ENCODE peak calls at places on chromosomes 2 and 18, in four cellular contexts. Z is K562, N is HepG2, I is A549. J is an unnamed sample.

GRCh38 chr18:2441544-2441943 is 129.8 kb downstream of the METTL4 start:
- DNase-seq in Z (no peak), N (no peak), I (no peak), J (no peak)

GRCh38 chr2:85988210-85988913 is 99.6 kb upstream of the ST3GAL5 start:
- DNase-seq in Z (peak), N (no peak), I (no peak), J (no peak)

GRCh38 chr2:88247531-88247930 is 77.4 kb downstream of the THNSL2 start:
- DNase-seq in Z (peak), N (no peak), I (no peak), J (no peak)

GRCh38 chr2:165793779-165794519 is at the start of gene GALNT3:
- DNase-seq in Z (no peak), N (no peak), I (no peak), J (peak)

GRCh38 chr2:12606472-12607000 is 110.2 kb upstream of the TRIB2 start:
- DNase-seq in Z (peak), N (peak), I (no peak), J (no peak)

GRCh38 chr18:69778680-69779079 is 169.0 kb downstream of the CD226 start:
- DNase-seq in Z (no peak), N (peak), I (no peak), J (no peak)

GRCh38 chr18:12449040-12449814 is 41.5 kb downstream of the PRELID3A start:
- DNase-seq in Z (no peak), N (no peak), I (no peak), J (no peak)

GRCh38 chr2:224448236-224448635 is 46.3 kb upstream of the FAM124B start:
- DNase-seq in Z (no peak), N (no peak), I (no peak), J (no peak)

GRCh38 chr18:48819276-48819675 is 131.5 kb downstream of the SMAD7 start:
- DNase-seq in Z (no peak), N (no peak), I (no peak), J (no peak)

GRCh38 chr2:148927010-148927409 is 52.0 kb downstream of the KIF5C start:
- DNase-seq in Z (peak), N (no peak), I (no peak), J (no peak)

GRCh38 chr2:191245869-191246531 is 796 bp downstream of the MYO1B start:
- DNase-seq in Z (no peak), N (peak), I (peak), J (peak)

GRCh38 chr2:7891312-7891711 is 790.5 kb upstream of the ID2 start:
- DNase-seq in Z (no peak), N (no peak), I (no peak), J (no peak)

GRCh38 chr2:12701786-12702660 is 14.7 kb upstream of the TRIB2 start:
- DNase-seq in Z (no peak), N (no peak), I (no peak), J (no peak)

GRCh38 chr2:60094450-60094929 is 459.0 kb downstream of the BCL11A start:
- DNase-seq in Z (no peak), N (peak), I (no peak), J (no peak)

GRCh38 chr18:10591891-10592290 is 66.1 kb downstream of the NAPG start:
- DNase-seq in Z (no peak), N (no peak), I (no peak), J (no peak)

GRCh38 chr18:24397131-24397693 is 412 bp downstream of the OSBPL1A start:
- DNase-seq in Z (no peak), N (no peak), I (peak), J (no peak)

GRCh38 chr2:173355866-173356508 is 1.3 kb downstream of the CDCA7 start:
- DNase-seq in Z (no peak), N (peak), I (no peak), J (no peak)

GRCh38 chr2:1306687-1307516 is 106.4 kb upstream of the TPO start:
- DNase-seq in Z (no peak), N (no peak), I (no peak), J (no peak)

GRCh38 chr18:24726727-24727539 is 266.5 kb downstream of the HRH4 start:
- DNase-seq in Z (peak), N (peak), I (peak), J (no peak)

GRCh38 chr2:237540823-237541222 is 25.6 kb upstream of the PRLH start:
- DNase-seq in Z (peak), N (no peak), I (peak), J (no peak)

GRCh38 chr2:173148520-173148919 is 72.9 kb downstream of the MAP3K20 start:
- DNase-seq in Z (no peak), N (no peak), I (no peak), J (no peak)

GRCh38 chr2:44016282-44016681 is 20.5 kb upstream of the LRPPRC start:
- DNase-seq in Z (peak), N (peak), I (peak), J (peak)

GRCh38 chr2:10469301-10469700 is 21.2 kb upstream of the ODC1 start:
- DNase-seq in Z (no peak), N (no peak), I (no peak), J (no peak)

GRCh38 chr2:150076281-150076680 is 411.2 kb downstream of the RND3 start:
- DNase-seq in Z (no peak), N (no peak), I (peak), J (no peak)

GRCh38 chr2:226553333-226553732 is 246.3 kb downstream of the IRS1 start:
- DNase-seq in Z (no peak), N (no peak), I (no peak), J (no peak)

GRCh38 chr2:71602581-71602980 is 149.2 kb downstream of the DYSF start:
- DNase-seq in Z (no peak), N (no peak), I (no peak), J (no peak)

GRCh38 chr2:61443342-61444041 is 27.4 kb downstream of the USP34 start:
- DNase-seq in Z (no peak), N (peak), I (peak), J (no peak)

GRCh38 chr2:174176898-174177297 is 71.4 kb downstream of the OLA1 start:
- DNase-seq in Z (no peak), N (no peak), I (no peak), J (no peak)

GRCh38 chr2:40041983-40042382 is 262.9 kb upstream of the THUMPD2 start:
- DNase-seq in Z (no peak), N (no peak), I (no peak), J (no peak)

GRCh38 chr2:95006661-95007060 is 18.8 kb upstream of the MAL start:
- DNase-seq in Z (no peak), N (no peak), I (no peak), J (no peak)

GRCh38 chr2:66925128-66925527 is 472.0 kb upstream of the ETAA1 start:
- DNase-seq in Z (no peak), N (no peak), I (no peak), J (no peak)

GRCh38 chr18:54204883-54205282 is 19.6 kb downstream of the MBD2 start:
- DNase-seq in Z (no peak), N (no peak), I (no peak), J (no peak)

GRCh38 chr2:112891333-112891950 is 19.5 kb upstream of the IL37 start:
- DNase-seq in Z (no peak), N (no peak), I (no peak), J (no peak)

DNA sequence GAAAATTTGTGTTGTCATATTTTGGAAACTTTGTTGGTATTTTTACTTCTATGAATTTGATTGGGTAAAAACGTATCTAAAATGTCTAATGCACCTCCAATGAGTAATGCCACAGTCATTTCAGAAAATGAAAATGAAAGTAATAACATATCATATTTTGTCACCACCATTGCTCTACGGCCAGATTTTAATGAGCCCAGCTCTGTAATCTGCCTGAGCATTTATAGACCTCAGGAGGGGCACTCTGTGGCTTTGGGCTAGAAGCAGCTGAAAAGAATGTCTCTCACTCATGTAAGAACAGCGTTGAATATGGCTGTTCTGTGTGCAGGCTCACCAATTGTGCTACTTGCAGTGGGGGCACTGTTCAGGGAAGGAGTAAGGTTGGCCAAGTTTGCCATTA is 32.7 kb upstream of the ABCA12 start:
- DNase-seq in Z (no peak), N (no peak), I (no peak), J (no peak)
- TF ChIP-seq RNF2 in Z (no peak), N (no peak), I (no peak), J (no peak)

DNA sequence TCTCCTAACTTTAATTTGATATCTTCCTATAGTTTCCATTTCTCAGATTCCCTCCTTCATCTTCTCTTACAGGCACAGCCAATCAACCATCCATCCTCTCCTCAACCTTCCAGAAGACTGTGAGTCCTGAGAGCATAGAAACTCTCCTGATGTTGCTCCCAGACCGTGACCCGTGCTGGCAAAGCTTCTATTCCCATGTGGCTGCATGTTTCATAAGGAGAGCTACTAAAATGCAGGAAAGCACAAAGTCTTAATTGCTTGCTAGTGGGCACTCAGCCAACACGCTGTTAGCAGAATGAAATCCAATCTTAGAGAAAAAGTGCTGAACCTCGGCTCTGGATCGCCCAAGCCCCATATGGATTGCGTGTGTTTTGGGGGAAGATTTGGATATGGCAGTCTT is 1244.7 kb upstream of the ZEB2 start:
- DNase-seq in Z (no peak), N (no peak), I (no peak), J (no peak)
- TF ChIP-seq RNF2 in Z (no peak), N (no peak), I (no peak), J (no peak)

GRCh38 chr2:241496904-241497877 is 11.2 kb downstream of the STK25 start:
- DNase-seq in Z (no peak), N (no peak), I (no peak), J (no peak)

GRCh38 chr2:241495172-241496002 is 13.0 kb downstream of the STK25 start:
- DNase-seq in Z (no peak), N (no peak), I (no peak), J (no peak)

GRCh38 chr2:241498115-241499070 is 10.0 kb downstream of the STK25 start:
- DNase-seq in Z (no peak), N (no peak), I (no peak), J (no peak)

GRCh38 chr2:241494311-241494908 is 14.0 kb downstream of the STK25 start:
- DNase-seq in Z (no peak), N (no peak), I (no peak), J (no peak)

DNA sequence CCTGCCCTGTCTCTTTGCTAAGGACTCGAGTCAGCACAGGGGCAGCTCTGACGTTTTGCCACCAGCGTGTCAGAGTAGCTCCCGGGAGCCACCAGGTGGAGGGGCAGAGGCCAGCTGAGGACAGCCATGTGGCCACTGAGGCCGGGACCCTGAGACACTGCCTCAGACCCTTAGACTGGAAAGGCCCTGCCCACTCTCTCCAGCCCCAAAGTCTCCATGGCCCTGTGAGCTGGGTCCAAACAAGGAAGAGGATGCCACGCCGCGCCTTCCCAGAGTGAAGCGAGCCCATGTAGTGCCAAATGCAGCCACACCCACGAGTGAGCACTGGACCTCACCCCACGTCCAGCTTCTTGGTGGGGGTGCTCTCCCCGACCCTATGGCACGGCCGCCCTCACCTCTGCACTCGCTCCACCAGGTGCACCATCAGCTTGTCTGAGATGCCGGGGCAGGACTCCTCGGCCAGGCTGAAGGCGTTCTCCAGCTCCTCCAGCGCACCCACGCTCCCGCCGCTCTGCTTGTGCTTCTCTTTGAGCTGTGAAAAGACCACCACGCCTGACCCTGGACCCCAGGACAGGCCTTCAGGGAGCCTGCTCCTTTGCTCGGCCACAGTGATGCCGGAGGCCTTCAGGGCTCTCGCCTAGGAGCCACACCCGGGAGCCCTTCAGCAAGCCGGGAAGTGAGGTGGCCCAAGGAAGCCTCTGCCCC is 12.2 kb downstream of the STK25 start:
- DNase-seq in Z (no peak), N (no peak), I (no peak), J (no peak)
- TF ChIP-seq RNF2 in Z (no peak), N (no peak), I (no peak), J (no peak)

GRCh38 chr2:54470241-54470938 is 14.3 kb downstream of the SPTBN1 start:
- DNase-seq in Z (no peak), N (no peak), I (no peak), J (no peak)
- TF ChIP-seq RNF2 in Z (no peak), N (no peak), I (no peak), J (no peak)

DNA sequence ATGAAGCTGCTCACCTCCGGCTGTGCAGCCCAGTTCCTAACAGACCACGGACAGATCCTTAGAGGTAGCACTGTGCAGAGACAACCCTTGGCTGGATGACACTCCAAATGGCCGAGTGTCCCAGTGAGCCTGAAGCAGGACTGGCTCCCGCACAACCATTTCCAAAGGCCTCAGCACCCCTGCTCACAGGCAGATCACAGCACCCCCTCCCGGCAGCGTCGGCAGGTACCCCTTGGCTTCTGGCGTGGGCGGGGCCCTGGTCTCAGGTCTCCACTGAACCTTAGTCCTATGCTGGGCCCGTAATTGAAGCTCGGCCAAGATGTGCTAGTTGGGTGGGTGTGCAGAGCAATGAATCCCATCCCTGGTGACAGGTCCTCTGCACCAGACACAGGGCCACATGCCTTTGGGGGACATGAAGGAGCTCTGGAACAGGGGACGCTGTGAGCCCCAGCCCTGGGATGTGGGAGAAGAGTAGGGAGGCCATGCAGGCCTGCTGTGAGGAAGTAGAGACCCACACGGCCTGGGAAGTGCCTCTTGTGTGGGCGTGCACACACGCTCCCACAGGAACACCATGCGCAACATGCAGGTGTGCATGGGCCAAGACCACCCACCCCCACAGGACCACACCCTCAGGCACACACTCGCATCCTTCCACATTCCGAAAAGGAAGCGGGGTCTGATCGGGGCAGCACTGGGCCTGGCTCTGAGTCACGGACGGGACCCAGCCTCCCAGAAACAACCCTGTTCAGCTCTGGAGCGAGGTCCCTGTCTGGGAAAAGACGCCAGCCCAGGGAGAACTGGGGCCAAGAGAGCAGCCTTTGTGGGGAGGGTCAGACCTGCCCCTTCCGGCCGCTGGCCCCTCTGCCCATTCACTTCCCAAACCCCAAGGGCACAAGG is 2.8 kb downstream of the DUSP2 start:
- DNase-seq in Z (peak), N (peak), I (no peak), J (peak)
- TF ChIP-seq RNF2 in Z (no peak), N (no peak), I (no peak), J (no peak)